ENCODE peak calls at places on chromosome 11, in seven cellular contexts. O, A, C, X, J, G and S are unnamed samples.

GRCh38 chr11:65292866-65293265 is 21.8 kb upstream of the CDC42EP2 start:
- DNase-seq in O (no peak), A (no peak), C (no peak), X (peak), J (no peak), G (no peak), S (no peak)

GRCh38 chr11:45259607-45260006 is 26.5 kb downstream of the SYT13 start:
- DNase-seq in O (peak), A (no peak), C (peak), X (no peak), J (peak), G (no peak), S (peak)

GRCh38 chr11:41799747-41800146 is 340.3 kb upstream of the LRRC4C start:
- DNase-seq in O (no peak), A (no peak), C (no peak), X (no peak), J (no peak), G (no peak), S (no peak)

GRCh38 chr11:20561915-20562314 is 37.5 kb upstream of the SLC6A5 start:
- DNase-seq in O (no peak), A (no peak), C (no peak), X (no peak), J (no peak), G (no peak), S (no peak)

GRCh38 chr11:128667873-128668272 is 26.0 kb upstream of the FLI1 start:
- DNase-seq in O (peak), A (no peak), C (no peak), X (no peak), J (no peak), G (no peak), S (peak)

GRCh38 chr11:34495239-34495723 is 18.3 kb downstream of the ELF5 start:
- DNase-seq in O (no peak), A (no peak), C (no peak), X (no peak), J (no peak), G (no peak), S (no peak)

GRCh38 chr11:114251797-114252327 is 44.3 kb upstream of the NNMT start:
- DNase-seq in O (no peak), A (no peak), C (no peak), X (no peak), J (no peak), G (no peak), S (no peak)

GRCh38 chr11:64763804-64764611 is 4.2 kb upstream of the PYGM start:
- DNase-seq in O (no peak), A (no peak), C (peak), X (no peak), J (peak), G (peak), S (no peak)

GRCh38 chr11:78030429-78031325 is 7.6 kb upstream of the KCTD14 start:
- DNase-seq in O (peak), A (no peak), C (no peak), X (no peak), J (peak), G (peak), S (peak)

GRCh38 chr11:44484211-44484610 is 81.3 kb upstream of the CD82 start:
- DNase-seq in O (peak), A (no peak), C (peak), X (peak), J (no peak), G (no peak), S (peak)

GRCh38 chr11:104214517-104214916 is 50.6 kb upstream of the PDGFD start:
- DNase-seq in O (no peak), A (no peak), C (no peak), X (no peak), J (no peak), G (no peak), S (no peak)

GRCh38 chr11:44589301-44589700 is 23.8 kb downstream of the CD82 start:
- DNase-seq in O (no peak), A (no peak), C (peak), X (peak), J (no peak), G (no peak), S (peak)

GRCh38 chr11:66045177-66045639 is 3.8 kb downstream of the GAL3ST3 start:
- DNase-seq in O (peak), A (no peak), C (peak), X (peak), J (peak), G (peak), S (peak)

GRCh38 chr11:26457660-26458059 is 114.4 kb downstream of the MUC15 start:
- DNase-seq in O (no peak), A (no peak), C (no peak), X (no peak), J (no peak), G (no peak), S (no peak)

GRCh38 chr11:6606471-6607189 is 3.1 kb downstream of the ILK start:
- DNase-seq in O (peak), A (peak), C (peak), X (peak), J (peak), G (peak), S (peak)

GRCh38 chr11:43908191-43908590 is 27.6 kb downstream of the ALKBH3 start:
- DNase-seq in O (no peak), A (no peak), C (no peak), X (no peak), J (no peak), G (no peak), S (no peak)

GRCh38 chr11:112844530-112844929 is 116.7 kb upstream of the NCAM1 start:
- DNase-seq in O (no peak), A (no peak), C (peak), X (no peak), J (no peak), G (no peak), S (no peak)

GRCh38 chr11:100434821-100435641 is 252.1 kb upstream of the ARHGAP42 start:
- DNase-seq in O (peak), A (no peak), C (no peak), X (no peak), J (no peak), G (peak), S (no peak)

GRCh38 chr11:134762248-134763029 is 350.4 kb upstream of the B3GAT1 start:
- DNase-seq in O (peak), A (no peak), C (no peak), X (no peak), J (peak), G (no peak), S (no peak)
- H3K27ac ChIP-seq in O (peak), A (no peak), C (no peak), X (no peak), J (no peak), G (no peak), S (no peak)

GRCh38 chr11:48108231-48109045 is 108.2 kb upstream of the OR4B1 start:
- DNase-seq in O (no peak), A (no peak), C (no peak), X (no peak), J (no peak), G (no peak), S (no peak)
- H3K27ac ChIP-seq in O (peak), A (no peak), C (no peak), X (peak), J (peak), G (no peak), S (no peak)

GRCh38 chr11:577611-577894 is 1.3 kb downstream of the PHRF1 start:
- DNase-seq in O (no peak), A (no peak), C (no peak), X (no peak), J (no peak), G (no peak), S (no peak)
- H3K27ac ChIP-seq in O (no peak), A (no peak), C (no peak), X (peak), J (no peak), G (no peak), S (peak)

DNA sequence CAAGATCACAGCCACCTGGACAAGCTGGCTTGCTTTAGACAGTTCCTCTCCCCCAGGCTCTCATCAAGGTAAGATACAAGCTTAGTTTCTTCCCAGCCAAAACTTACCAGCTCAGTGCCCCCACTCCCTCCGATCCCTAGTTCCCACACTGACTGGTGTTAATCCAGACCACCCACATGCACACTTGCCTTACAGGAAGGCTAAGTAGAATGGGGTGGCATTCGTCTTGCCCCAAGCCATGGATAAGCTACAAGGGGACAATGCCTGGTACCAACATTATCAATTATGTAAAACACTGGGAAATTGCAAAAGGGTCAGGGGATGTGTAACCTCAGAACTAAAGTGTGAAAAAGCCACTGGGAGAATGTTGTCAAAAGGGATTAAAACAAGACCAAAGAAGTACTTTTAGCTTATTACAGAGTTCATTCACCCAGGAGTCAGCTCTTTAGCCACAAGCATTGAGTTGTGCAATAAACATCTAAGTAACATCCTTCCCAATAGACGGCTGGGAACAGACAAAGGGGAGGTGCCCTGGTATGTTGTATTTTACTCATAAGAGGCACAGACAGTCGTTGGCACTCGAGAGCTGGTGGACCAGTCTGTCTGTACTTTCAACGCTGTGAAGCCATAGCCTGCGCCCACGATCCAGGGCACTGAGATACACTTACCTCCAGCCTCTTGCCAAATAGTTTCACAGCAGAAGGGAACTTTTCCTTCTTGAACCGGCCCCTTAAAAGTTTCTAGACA is 1.1 kb downstream of the DHCR7 start:
- DNase-seq in O (peak), A (peak), C (no peak), X (peak), J (peak), G (no peak), S (peak)
- H3K27ac ChIP-seq in O (peak), A (peak), C (no peak), X (no peak), J (peak), G (peak), S (peak)

GRCh38 chr11:12017865-12018453 is 9.5 kb upstream of the DKK3 start:
- DNase-seq in O (no peak), A (no peak), C (no peak), X (peak), J (no peak), G (no peak), S (peak)
- H3K27ac ChIP-seq in O (no peak), A (peak), C (no peak), X (no peak), J (no peak), G (no peak), S (peak)

GRCh38 chr11:75334402-75334891 is 17.0 kb downstream of the ARRB1 start:
- DNase-seq in O (no peak), A (no peak), C (no peak), X (no peak), J (no peak), G (no peak), S (no peak)
- H3K27ac ChIP-seq in O (no peak), A (no peak), C (no peak), X (peak), J (no peak), G (peak), S (no peak)

GRCh38 chr11:35981581-35981980 is 37.7 kb downstream of the LDLRAD3 start:
- DNase-seq in O (no peak), A (no peak), C (no peak), X (no peak), J (no peak), G (no peak), S (no peak)
- H3K27ac ChIP-seq in O (no peak), A (no peak), C (no peak), X (no peak), J (no peak), G (no peak), S (no peak)

DNA sequence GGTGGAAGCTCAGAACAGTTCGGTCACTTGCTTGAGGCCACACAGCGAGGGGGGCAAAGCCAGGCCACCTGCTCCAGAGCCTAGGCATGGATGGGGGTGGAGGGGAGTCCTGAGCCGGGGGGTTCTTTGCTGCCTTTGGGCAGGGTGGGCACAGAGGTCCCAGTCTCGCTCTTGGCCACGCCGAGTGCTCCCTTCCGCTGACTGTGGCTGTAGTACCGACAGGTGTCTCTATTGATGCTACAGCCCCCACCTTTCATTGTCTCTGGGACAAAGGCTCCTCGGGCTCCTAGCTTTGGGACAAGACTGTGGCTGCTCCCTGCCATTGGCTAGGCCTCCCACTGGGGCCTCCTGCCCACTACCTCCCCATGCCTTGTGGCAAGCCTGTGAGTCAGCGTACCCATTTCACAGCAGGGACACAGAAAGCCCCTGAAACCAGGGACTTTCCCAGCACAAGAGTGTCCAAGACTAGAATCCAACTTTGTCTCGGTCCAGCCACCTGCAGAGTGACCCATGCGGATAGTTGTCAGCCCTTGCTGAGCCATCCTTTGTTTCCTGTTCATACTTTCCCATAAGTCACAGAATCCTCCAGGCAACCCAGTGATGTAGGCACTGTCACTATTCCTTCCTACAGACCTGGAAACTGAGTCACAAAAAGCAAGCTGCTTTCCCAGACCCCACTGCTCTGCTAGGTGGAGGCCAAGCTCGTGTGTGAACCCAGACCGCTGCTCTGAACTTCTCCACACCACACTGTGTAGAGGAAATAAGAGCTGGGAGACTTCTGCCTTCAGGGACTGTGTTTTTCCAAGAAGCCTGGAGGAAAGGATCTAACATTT is 17.2 kb downstream of the MYEOV start:
- DNase-seq in O (no peak), A (no peak), C (no peak), X (no peak), J (no peak), G (peak), S (no peak)
- H3K27ac ChIP-seq in O (no peak), A (no peak), C (peak), X (no peak), J (no peak), G (peak), S (no peak)

GRCh38 chr11:3202305-3202704 is 16.3 kb downstream of the MRGPRG start:
- DNase-seq in O (no peak), A (no peak), C (no peak), X (no peak), J (no peak), G (no peak), S (no peak)

GRCh38 chr11:3201677-3202181 is 16.9 kb downstream of the MRGPRG start:
- DNase-seq in O (no peak), A (peak), C (no peak), X (no peak), J (peak), G (no peak), S (no peak)

GRCh38 chr11:3202759-3203158 is 15.9 kb downstream of the MRGPRG start:
- DNase-seq in O (no peak), A (no peak), C (no peak), X (no peak), J (peak), G (peak), S (no peak)

GRCh38 chr11:3204141-3205015 is 14.2 kb downstream of the MRGPRG start:
- DNase-seq in O (no peak), A (no peak), C (no peak), X (no peak), J (peak), G (no peak), S (no peak)

GRCh38 chr11:3203221-3204043 is 15.2 kb downstream of the MRGPRG start:
- DNase-seq in O (peak), A (peak), C (no peak), X (peak), J (peak), G (peak), S (peak)
- H3K27ac ChIP-seq in O (no peak), A (no peak), C (no peak), X (no peak), J (no peak), G (no peak), S (no peak)

DNA sequence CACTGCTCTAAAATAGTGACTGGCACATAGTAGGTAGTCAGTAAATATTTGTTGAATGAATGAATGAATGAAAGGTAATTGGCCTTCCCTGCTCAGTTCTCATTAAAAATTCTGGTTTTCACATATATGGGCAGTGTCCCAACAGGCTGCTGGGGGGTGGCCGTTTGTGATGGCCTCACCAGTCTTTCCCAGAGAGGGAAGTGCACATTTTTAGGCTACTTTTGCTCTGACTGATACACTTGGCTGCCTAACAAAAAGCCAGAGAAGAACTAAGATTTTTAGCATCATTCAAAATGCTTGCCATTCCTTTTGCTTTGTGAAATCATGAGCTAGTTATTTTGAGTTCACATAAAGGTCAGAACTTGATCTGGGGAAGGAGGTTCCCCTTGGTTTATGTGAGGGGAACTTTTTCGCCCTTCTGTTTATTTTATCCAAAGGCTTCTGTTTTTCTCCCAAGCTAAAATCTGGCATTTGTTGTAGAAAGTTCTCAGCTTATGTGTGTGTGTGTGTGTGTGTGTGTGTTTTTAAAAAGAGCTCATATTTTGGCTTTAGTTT is 83.1 kb downstream of the PTPRJ start:
- DNase-seq in O (peak), A (no peak), C (peak), X (peak), J (no peak), G (no peak), S (peak)
- H3K27ac ChIP-seq in O (peak), A (peak), C (peak), X (peak), J (peak), G (peak), S (peak)